ENCODE peak calls at places on chromosomes 12 and 14, in eight cellular contexts. X is psoas muscle, M is brain microvascular endothelial cell, S is left ventricle myocardium inferior, V is astrocyte, Z is fibroblast of lung, Y is body of pancreas, P is uterus. L is an unnamed sample. For H3K36me3, the result is how much of the 10 kb centered on the place peaks cover.

GRCh38 chr12:6958609-6959375 is 7.6 kb downstream of the PTPN6 start:
- DNase-seq in Z (no peak), V (no peak), S (peak), Y (no peak), P (no peak), M (no peak), X (peak), L (no peak)

GRCh38 chr14:80215756-80216581 is 4.7 kb upstream of the DIO2 start:
- DNase-seq in X (peak), Y (no peak), S (peak), V (peak), M (peak), Z (peak), P (no peak), L (no peak)

GRCh38 chr14:101065696-101066694 is 162.5 kb upstream of the RTL1 start:
- DNase-seq in S (no peak), X (peak), Y (no peak), P (peak), V (no peak), Z (no peak), M (no peak), L (no peak)

GRCh38 chr14:65769151-65769550 is 356.6 kb downstream of the FUT8 start:
- DNase-seq in S (no peak), P (no peak), X (no peak), Y (no peak), M (no peak), Z (no peak), V (peak), L (no peak)

GRCh38 chr12:92139634-92140555 is 5.8 kb downstream of the BTG1 start:
- DNase-seq in P (no peak), X (no peak), Z (peak), Y (no peak), S (no peak), V (peak), M (no peak), L (no peak)

GRCh38 chr14:100033347-100034052 is 31.7 kb upstream of the EVL start:
- DNase-seq in P (no peak), Y (no peak), X (no peak), Z (no peak), S (no peak), M (no peak), V (no peak), L (no peak)

GRCh38 chr12:21823581-21823980 is 49.1 kb upstream of the KCNJ8 start:
- DNase-seq in Z (peak), M (no peak), X (peak), Y (peak), S (peak), P (peak), V (peak), L (peak)

GRCh38 chr14:54976316-54976715 is 50.6 kb downstream of the WDHD1 start:
- DNase-seq in P (no peak), S (no peak), M (peak), Z (peak), X (no peak), V (peak), Y (no peak), L (no peak)

GRCh38 chr12:115109863-115110262 is 425.9 kb upstream of the TBX3 start:
- DNase-seq in Y (no peak), S (no peak), Z (no peak), P (no peak), X (no peak), V (no peak), M (no peak), L (no peak)

GRCh38 chr14:98901511-98902205 is 370.3 kb downstream of the BCL11B start:
- DNase-seq in M (no peak), S (no peak), X (no peak), Z (no peak), Y (no peak), V (no peak), P (no peak), L (no peak)

GRCh38 chr12:28050606-28051005 is 78.1 kb upstream of the PTHLH start:
- DNase-seq in M (no peak), P (no peak), Z (no peak), S (no peak), X (no peak), V (no peak), Y (no peak), L (no peak)

GRCh38 chr14:105999361-106000028 is 473.1 kb downstream of the TMEM121 start:
- DNase-seq in P (no peak), S (peak), Z (no peak), X (peak), M (no peak), Y (peak), V (no peak), L (no peak)

GRCh38 chr12:28130625-28131598 is 59.3 kb upstream of the CCDC91 start:
- DNase-seq in V (peak), S (peak), Y (no peak), M (peak), X (peak), Z (peak), P (peak), L (peak)

GRCh38 chr12:2959194-2959507 is at the start of gene TEAD4:
- DNase-seq in Y (peak), Z (peak), V (peak), S (peak), M (peak), P (peak), X (peak), L (no peak)

GRCh38 chr12:2961705-2962104 is 2.5 kb downstream of the TEAD4 start:
- DNase-seq in S (no peak), V (no peak), Y (no peak), M (no peak), P (no peak), X (no peak), Z (no peak), L (no peak)

GRCh38 chr12:2959508-2960431 is 573 bp downstream of the TEAD4 start:
- DNase-seq in S (peak), Z (peak), Y (peak), M (peak), V (peak), X (peak), P (peak), L (no peak)

GRCh38 chr12:2960996-2961616 is 1.9 kb downstream of the TEAD4 start:
- DNase-seq in Y (no peak), S (no peak), P (no peak), X (no peak), V (peak), M (no peak), Z (no peak), L (no peak)

GRCh38 chr12:2960432-2960956 is 1.3 kb downstream of the TEAD4 start:
- DNase-seq in V (peak), S (no peak), P (no peak), Y (no peak), X (no peak), M (peak), Z (peak), L (no peak)
- H3K27ac ChIP-seq in V (peak), S (peak), P (peak), Y (peak), X (peak), M (peak), Z (peak), L (peak)

DNA sequence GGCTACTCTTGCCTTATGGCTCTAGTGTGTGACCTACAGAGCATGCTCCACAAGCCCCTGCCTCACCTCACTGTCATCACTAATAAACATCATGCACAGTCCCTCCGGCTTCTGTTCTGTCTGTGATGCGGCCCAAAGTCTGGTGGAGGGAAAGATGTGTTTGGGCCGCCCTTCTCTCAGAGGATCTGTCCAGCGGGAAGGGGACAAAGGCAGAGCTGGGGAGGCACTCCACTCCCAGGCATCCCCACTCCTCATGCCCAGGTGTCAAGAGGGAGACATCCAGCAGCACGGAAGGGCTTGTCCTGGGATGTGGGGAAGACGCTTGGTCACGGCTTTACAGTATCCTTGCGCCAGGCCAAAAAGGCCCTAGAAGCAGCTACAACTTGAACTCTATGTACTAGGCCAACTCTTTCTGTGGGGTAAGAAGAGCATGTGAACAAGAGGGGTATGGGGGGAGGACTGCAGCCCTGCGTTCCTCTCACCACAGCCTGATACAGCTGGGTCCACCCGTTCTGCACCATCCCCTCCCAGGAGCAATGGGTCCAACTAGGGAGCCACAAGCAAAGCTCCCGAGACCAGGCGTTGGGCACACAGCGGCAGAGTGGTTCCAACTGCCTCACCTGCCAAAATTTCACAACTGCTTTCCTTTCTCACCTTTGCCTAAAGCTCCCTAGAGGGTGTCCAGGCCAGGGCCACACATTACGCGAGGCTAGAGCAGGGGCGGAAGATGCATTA is 10.7 kb downstream of the CACNB3 start:
- DNase-seq in V (no peak), M (no peak), Z (no peak), Y (no peak), P (no peak), X (no peak), S (no peak), L (no peak)
- H3K36me3 ChIP-seq in V (under half), M (half or more), Z (under half), Y (under half), P (under half), X (under half), S (half or more), L (half or more)

GRCh38 chr12:56007892-56008471 is 10.9 kb downstream of the SUOX start:
- DNase-seq in Z (peak), S (no peak), V (no peak), M (no peak), X (no peak), P (peak), Y (no peak), L (no peak)
- H3K27ac ChIP-seq in Z (peak), S (peak), V (peak), M (no peak), X (peak), P (peak), Y (peak), L (peak)

DNA sequence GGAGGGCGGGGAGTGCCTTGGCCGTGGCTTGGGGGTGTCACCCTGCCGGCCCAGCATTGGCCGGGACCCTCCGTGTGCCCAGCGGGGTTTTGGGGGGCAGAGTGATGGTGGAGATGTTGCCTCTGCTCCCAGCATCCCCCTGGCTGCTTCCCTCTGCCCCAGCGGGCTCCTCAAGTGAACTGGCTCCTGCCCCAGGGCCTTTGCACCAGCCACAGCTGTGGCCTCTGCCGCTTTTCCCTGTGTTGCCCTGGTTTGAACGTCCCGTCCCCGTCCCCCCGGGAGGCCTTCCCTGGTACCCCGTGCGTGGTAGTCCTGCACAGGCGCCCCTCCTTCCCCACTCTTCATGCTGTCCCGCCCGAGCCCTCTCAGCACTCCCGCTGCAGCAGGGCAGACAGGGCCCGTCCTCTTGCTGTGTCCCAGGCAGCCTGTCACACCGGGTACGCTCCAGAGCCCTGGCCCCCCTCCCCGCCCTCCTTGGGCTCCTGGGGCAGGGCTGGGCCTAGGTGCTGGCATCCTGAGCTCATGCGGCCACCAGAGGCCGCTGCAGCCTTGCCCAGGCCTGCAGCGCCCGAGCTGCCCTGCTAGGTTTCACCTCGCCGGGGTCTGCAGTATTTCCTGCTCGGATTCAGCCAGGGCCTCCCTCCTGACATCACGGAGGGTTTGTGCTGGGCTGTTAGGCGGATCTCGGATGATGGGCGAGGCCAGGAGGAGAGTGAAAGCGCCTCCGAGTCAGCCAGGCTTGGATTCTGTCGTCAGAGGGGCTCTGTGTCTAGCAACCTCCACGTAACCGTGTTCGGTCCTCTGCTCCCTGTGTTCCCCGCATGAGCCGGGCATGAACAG is 9.5 kb downstream of the NOC4L start:
- DNase-seq in V (peak), M (peak), Y (peak), Z (peak), P (peak), X (peak), S (peak), L (no peak)
- H3K36me3 ChIP-seq in V (under half), M (under half), Y (under half), Z (under half), P (under half), X (under half), S (under half), L (under half)

GRCh38 chr14:87449016-87449415 is 544.0 kb downstream of the GALC start:
- DNase-seq in S (no peak), P (no peak), X (no peak), V (no peak), Y (no peak), M (no peak), Z (no peak), L (no peak)

DNA sequence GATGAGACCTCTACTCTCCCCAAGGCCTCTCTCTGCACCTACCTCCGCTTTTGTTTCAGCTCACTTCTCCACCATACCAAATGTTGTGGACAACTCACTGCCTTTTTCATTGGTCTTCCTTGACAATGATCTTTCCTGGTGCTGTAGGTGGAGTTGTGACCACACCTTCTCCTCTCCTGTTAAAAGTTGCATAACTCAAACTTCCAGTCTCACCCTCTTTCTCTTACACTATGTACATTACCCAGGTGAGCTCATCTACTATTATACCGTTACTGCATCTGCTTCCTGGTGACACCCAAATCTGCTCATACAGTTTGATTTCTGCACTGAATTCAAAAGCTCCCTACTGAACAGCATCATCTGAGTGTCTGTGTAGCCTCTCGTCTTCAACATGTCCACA is 542.8 kb downstream of the GALC start:
- DNase-seq in S (no peak), Y (no peak), M (no peak), P (no peak), V (no peak), Z (no peak), X (no peak), L (no peak)
- H3K27ac ChIP-seq in S (no peak), Y (no peak), M (no peak), P (no peak), V (no peak), Z (no peak), X (no peak), L (no peak)